ENCODE peak calls at places on chromosomes 3 and 15, in seven cellular contexts. L is small intestine; W is left cardiac atrium; C is nucleus accumbens; T is stimulated activated CD4-positive, alpha-beta T cell treated with anti-CD3 and anti-CD28 coated beads, Interleukin-1b, Interleukin-23, amount 100 ng/mL, for 48 hours; H is stomach; J is HTR-8/SVneo. N is an unnamed sample.

GRCh38 chr3:55000546-55000945 is 72.7 kb upstream of the LRTM1 start:
- DNase-seq in W (peak; percentile 36), T (no peak), H (no peak), J (peak; percentile 78), L (peak; percentile 16), C (no peak), N (no peak)

GRCh38 chr15:73677146-73677607 is 7.0 kb upstream of the CD276 start:
- DNase-seq in L (peak; percentile 77), C (no peak), H (peak; percentile 77), T (peak; percentile 31), W (peak; percentile 65), J (peak; percentile 55), N (peak; percentile 68)

GRCh38 chr3:65672876-65673815 is 365.6 kb downstream of the MAGI1 start:
- DNase-seq in C (no peak), J (peak; percentile 3), T (peak; percentile 6), L (peak; percentile 47), H (peak; percentile 65), W (peak; percentile 64), N (peak; percentile 42)

GRCh38 chr15:35000511-35000910 is 12.4 kb upstream of the ZNF770 start:
- DNase-seq in L (no peak), C (no peak), T (no peak), W (no peak), H (no peak), J (peak; percentile 15), N (no peak)

GRCh38 chr3:101813817-101814440 is 34.9 kb downstream of the NXPE3 start:
- DNase-seq in C (no peak), T (no peak), H (no peak), L (peak; percentile 54), J (peak; percentile 10), W (no peak), N (no peak)

GRCh38 chr3:59559721-59560514 is 510.1 kb upstream of the CFAP20DC start:
- DNase-seq in L (no peak), C (no peak), W (no peak), T (peak; percentile 49), J (peak; percentile 11), H (no peak), N (peak; percentile 71)

GRCh38 chr3:20930034-20930433 is 744.0 kb upstream of the SGO1 start:
- DNase-seq in T (no peak), H (peak; percentile 27), W (no peak), C (no peak), L (peak; percentile 24), J (no peak), N (no peak)

GRCh38 chr3:42431099-42431498 is 20.7 kb upstream of the LYZL4 start:
- DNase-seq in C (no peak), W (no peak), H (no peak), J (no peak), L (no peak), T (no peak), N (no peak)

GRCh38 chr15:43086551-43086950 is 19.3 kb downstream of the UBR1 start:
- DNase-seq in W (no peak), T (no peak), J (no peak), H (no peak), C (no peak), L (no peak), N (no peak)